ENCODE peak calls at places on chromosome 3, in eight cellular contexts. D, J, S, A, H, B, Z and V are unnamed samples.

GRCh38 chr3:21152555-21152954 is 598.5 kb downstream of the ZNF385D start:
- DNase-seq in D (no peak), J (no peak), S (no peak), A (no peak), H (no peak), B (no peak), Z (no peak), V (no peak)

GRCh38 chr3:183845608-183846288 is 20.4 kb upstream of the MAP6D1 start:
- DNase-seq in D (no peak), J (no peak), S (no peak), A (no peak), H (no peak), B (no peak), Z (no peak), V (no peak)

GRCh38 chr3:186821429-186822367 is 15.4 kb upstream of the RFC4 start:
- DNase-seq in D (peak; percentile 85), J (no peak), S (no peak), A (no peak), H (peak; percentile 55), B (peak; percentile 66), Z (no peak), V (no peak)

GRCh38 chr3:33440578-33441321 is 545 bp upstream of the UBP1 start:
- DNase-seq in D (peak; percentile 100), J (peak; percentile 90), S (no peak), A (peak; percentile 81), H (peak; percentile 100), B (peak; percentile 100), Z (peak; percentile 100), V (peak; percentile 98)

GRCh38 chr3:127546970-127547733 is 43.4 kb downstream of the TPRA1 start:
- DNase-seq in D (peak; percentile 20), J (peak; percentile 64), S (no peak), A (peak; percentile 48), H (no peak), B (no peak), Z (no peak), V (no peak)

GRCh38 chr3:54251705-54252104 is 129.4 kb downstream of the CACNA2D3 start:
- DNase-seq in D (no peak), J (no peak), S (no peak), A (no peak), H (no peak), B (no peak), Z (no peak), V (no peak)

GRCh38 chr3:11522398-11522715 is 121.4 kb downstream of the VGLL4 start:
- DNase-seq in D (no peak), J (no peak), S (no peak), A (no peak), H (peak; percentile 53), B (peak; percentile 57), Z (no peak), V (no peak)

GRCh38 chr3:129001101-129001816 is at the start of gene EFCC1:
- DNase-seq in D (peak; percentile 83), J (no peak), S (peak; percentile 40), A (peak; percentile 91), H (peak; percentile 73), B (no peak), Z (no peak), V (peak; percentile 83)

GRCh38 chr3:101807884-101808283 is 28.9 kb downstream of the NXPE3 start:
- DNase-seq in D (no peak), J (no peak), S (no peak), A (no peak), H (no peak), B (no peak), Z (no peak), V (no peak)

GRCh38 chr3:94301346-94301745 is 238.5 kb downstream of the NSUN3 start:
- DNase-seq in D (no peak), J (no peak), S (no peak), A (no peak), H (no peak), B (no peak), Z (no peak), V (no peak)

DNA sequence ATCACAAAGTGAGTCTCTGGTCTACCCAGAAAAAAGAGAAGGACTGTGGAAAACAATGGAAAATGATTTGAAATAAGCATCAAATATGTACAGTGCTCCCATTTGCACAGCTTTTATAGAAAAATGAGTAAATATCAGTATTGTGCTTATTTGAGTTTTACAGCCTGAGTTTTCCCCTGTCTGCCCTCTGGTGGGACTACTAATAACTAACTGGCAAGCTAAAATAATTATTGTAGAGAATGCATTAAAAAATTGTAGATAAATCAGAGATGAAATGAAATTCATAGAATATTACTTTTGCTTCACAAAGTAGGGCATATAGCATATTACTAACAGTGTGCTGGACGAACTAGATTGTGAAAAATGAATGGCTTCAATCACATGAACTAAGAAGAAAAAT is 287.1 kb downstream of the NAALADL2 start:
- DNase-seq in D (no peak), J (no peak), S (no peak), A (no peak), H (no peak), B (peak; percentile 41), Z (no peak), V (no peak)
- TF ChIP-seq CTCF in D (no peak), J (peak; percentile 83), S (peak; percentile 22), A (no peak), H (no peak), B (peak; percentile 49), Z (peak; percentile 9), V (no peak)

GRCh38 chr3:99624536-99625236 is 13.7 kb upstream of the COL8A1 start:
- DNase-seq in D (no peak), J (no peak), S (no peak), A (no peak), H (no peak), B (no peak), Z (no peak), V (no peak)

GRCh38 chr3:99625643-99626414 is 12.6 kb upstream of the COL8A1 start:
- DNase-seq in D (no peak), J (no peak), S (no peak), A (no peak), H (no peak), B (peak; percentile 39), Z (no peak), V (no peak)

GRCh38 chr3:99626415-99626788 is 12.0 kb upstream of the COL8A1 start:
- DNase-seq in D (no peak), J (no peak), S (no peak), A (no peak), H (no peak), B (no peak), Z (no peak), V (no peak)

GRCh38 chr3:99627062-99627826 is 11.2 kb upstream of the COL8A1 start:
- DNase-seq in D (no peak), J (no peak), S (no peak), A (no peak), H (no peak), B (peak; percentile 28), Z (no peak), V (no peak)

DNA sequence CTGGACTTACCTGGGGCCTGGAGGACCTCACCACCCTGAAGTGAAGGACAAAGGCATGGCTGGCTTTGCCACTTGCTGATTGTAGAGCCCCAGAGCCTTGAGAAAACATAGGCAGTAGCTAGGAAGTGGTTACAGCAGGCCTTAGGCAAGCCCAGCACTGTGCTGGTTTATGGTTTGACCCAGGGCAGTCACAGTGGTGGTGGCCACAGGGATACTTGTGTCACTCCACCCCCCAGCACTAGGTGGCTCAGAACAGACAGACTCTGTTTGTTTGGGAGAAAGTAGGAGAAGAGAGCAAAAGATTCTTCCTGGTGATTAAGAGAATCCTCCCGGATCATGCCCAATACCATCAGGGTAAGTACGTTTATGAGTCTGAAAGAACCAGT is 13.2 kb upstream of the COL8A1 start:
- DNase-seq in D (peak; percentile 31), J (no peak), S (no peak), A (no peak), H (no peak), B (no peak), Z (no peak), V (no peak)
- TF ChIP-seq CTCF in D (peak; percentile 15), J (no peak), S (no peak), A (no peak), H (no peak), B (peak; percentile 3), Z (no peak), V (no peak)

DNA sequence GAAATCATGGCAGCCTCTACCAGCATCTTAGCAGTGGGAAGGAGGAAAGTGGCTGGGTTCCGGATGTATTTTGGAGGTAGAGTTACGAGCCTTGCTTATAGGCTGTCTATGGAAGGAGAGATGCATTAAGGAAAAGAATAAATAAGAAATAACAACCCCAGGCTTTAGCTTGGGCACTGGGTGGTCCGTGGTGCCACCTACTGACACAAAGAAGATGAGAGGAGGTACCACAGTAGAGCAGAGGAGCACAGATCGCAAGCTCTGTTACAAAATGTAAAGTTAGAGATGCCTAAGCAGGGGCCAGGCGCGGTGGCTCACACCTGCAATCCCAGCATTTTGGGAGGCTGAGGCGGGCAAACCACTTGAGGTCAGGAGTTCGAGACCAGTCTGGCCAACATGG is 74.8 kb downstream of the TMEM39A start:
- DNase-seq in D (peak; percentile 45), J (no peak), S (no peak), A (no peak), H (no peak), B (no peak), Z (no peak), V (no peak)
- TF ChIP-seq CTCF in D (peak; percentile 75), J (peak; percentile 59), S (no peak), A (no peak), H (no peak), B (peak; percentile 23), Z (no peak), V (no peak)

GRCh38 chr3:151067158-151067557 is 18.3 kb upstream of the MED12L start:
- DNase-seq in D (peak; percentile 79), J (no peak), S (no peak), A (no peak), H (no peak), B (no peak), Z (no peak), V (no peak)
- TF ChIP-seq CTCF in D (peak; percentile 90), J (no peak), S (no peak), A (no peak), H (no peak), B (no peak), Z (no peak), V (no peak)

DNA sequence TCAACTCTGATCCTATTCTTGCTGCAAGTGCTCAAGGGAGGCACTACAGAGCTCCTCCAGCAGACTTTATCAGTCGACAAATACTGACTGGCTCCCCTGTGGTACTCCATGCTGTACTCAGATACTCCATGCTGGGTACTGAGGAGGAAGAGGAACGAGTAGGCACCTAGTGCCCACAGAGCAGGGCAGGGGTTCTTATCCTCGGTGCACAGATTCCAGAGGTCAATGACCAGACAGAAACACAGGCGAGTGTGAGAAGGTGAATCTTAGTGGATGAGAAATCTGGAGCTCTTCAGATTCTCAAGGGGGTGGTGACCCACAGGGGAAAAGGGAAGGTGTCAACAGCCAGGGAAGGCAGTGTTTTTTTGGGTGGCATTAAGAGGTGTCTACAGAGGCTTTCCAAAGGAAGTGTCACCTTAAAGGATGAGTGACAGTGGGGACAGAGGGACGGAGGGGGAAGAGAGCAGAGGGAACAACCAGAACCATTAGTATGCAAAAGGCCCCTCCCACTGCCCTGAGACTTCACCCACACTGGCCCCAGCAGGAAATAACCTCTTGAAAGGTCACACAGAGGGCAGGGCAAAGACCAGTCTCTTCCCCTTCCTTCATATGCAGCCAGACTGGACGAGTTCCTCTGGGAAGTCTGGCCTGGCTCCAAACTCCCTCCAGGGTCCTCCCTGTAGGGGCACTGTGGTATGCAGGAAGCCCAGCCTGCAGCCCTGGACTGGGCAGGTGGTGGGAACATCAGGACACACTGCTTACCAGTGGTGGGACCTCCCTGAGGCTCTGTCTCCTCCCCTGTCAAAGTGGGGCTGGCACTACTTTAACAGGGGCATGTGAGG is 27.5 kb downstream of the CCDC12 start:
- DNase-seq in D (peak; percentile 41), J (peak; percentile 54), S (no peak), A (no peak), H (no peak), B (no peak), Z (no peak), V (no peak)
- TF ChIP-seq CTCF in D (no peak), J (no peak), S (no peak), A (no peak), H (no peak), B (no peak), Z (no peak), V (no peak)